ENCODE peak calls at places on chromosomes 11 and 22, in ten cellular contexts. S, V, M, L, B, Z, W, G, F and E are unnamed samples.

GRCh38 chr22:38871360-38872171 is 450 bp downstream of the CBX6 start:
- DNase-seq in S (no peak), V (peak), M (no peak), L (no peak), B (no peak), Z (no peak), W (peak), G (no peak), F (no peak), E (peak)

GRCh38 chr11:76553554-76554476 is 109.0 kb downstream of the EMSY start:
- DNase-seq in S (no peak), V (no peak), M (no peak), L (no peak), B (no peak), Z (peak), W (no peak), G (no peak), F (no peak), E (no peak)

GRCh38 chr11:296206-296975 is 2.9 kb downstream of the IFITM5 start:
- DNase-seq in S (no peak), V (peak), M (no peak), L (no peak), B (no peak), Z (no peak), W (no peak), G (no peak), F (no peak), E (peak)

GRCh38 chr22:20186183-20186870 is 35.5 kb upstream of the CCDC188 start:
- DNase-seq in S (no peak), V (no peak), M (no peak), L (no peak), B (no peak), Z (no peak), W (no peak), G (no peak), F (no peak), E (no peak)

GRCh38 chr22:38239101-38239761 is 33.6 kb downstream of the TMEM184B start:
- DNase-seq in S (no peak), V (no peak), M (peak), L (no peak), B (peak), Z (peak), W (no peak), G (no peak), F (no peak), E (no peak)

GRCh38 chr11:84906995-84907394 is 720.1 kb downstream of the DLG2 start:
- DNase-seq in S (no peak), V (no peak), M (no peak), L (no peak), B (peak), Z (peak), W (no peak), G (no peak), F (no peak), E (no peak)

GRCh38 chr11:128421577-128421976 is 165.8 kb downstream of the ETS1 start:
- DNase-seq in S (no peak), V (no peak), M (no peak), L (no peak), B (peak), Z (peak), W (no peak), G (no peak), F (no peak), E (no peak)

GRCh38 chr11:1263036-1263435 is 40.2 kb downstream of the MUC5B start:
- DNase-seq in S (peak), V (no peak), M (no peak), L (no peak), B (no peak), Z (no peak), W (no peak), G (no peak), F (no peak), E (no peak)

GRCh38 chr11:133541331-133542095 is 9.2 kb upstream of the OPCML start:
- DNase-seq in S (no peak), V (no peak), M (no peak), L (no peak), B (no peak), Z (no peak), W (no peak), G (no peak), F (no peak), E (no peak)

GRCh38 chr11:126968915-126969314 is 31.7 kb downstream of the KIRREL3 start:
- DNase-seq in S (no peak), V (no peak), M (no peak), L (no peak), B (no peak), Z (no peak), W (no peak), G (no peak), F (no peak), E (no peak)

GRCh38 chr11:30365793-30366517 is 43.1 kb downstream of the ARL14EP start:
- DNase-seq in S (no peak), V (no peak), M (no peak), L (no peak), B (no peak), Z (no peak), W (no peak), G (no peak), F (no peak), E (no peak)

GRCh38 chr11:94185387-94186084 is 56.9 kb downstream of the PANX1 start:
- DNase-seq in S (no peak), V (no peak), M (no peak), L (no peak), B (peak), Z (no peak), W (no peak), G (no peak), F (no peak), E (no peak)

GRCh38 chr11:19559746-19560145 is 152.9 kb upstream of the NAV2 start:
- DNase-seq in S (no peak), V (no peak), M (no peak), L (no peak), B (no peak), Z (no peak), W (no peak), G (no peak), F (no peak), E (no peak)

GRCh38 chr11:59802639-59803176 is 7.9 kb downstream of the MRPL16 start:
- DNase-seq in S (no peak), V (no peak), M (peak), L (peak), B (peak), Z (peak), W (peak), G (peak), F (peak), E (no peak)

GRCh38 chr11:130166457-130166784 is 6.8 kb downstream of the ST14 start:
- DNase-seq in S (no peak), V (no peak), M (peak), L (no peak), B (peak), Z (peak), W (no peak), G (peak), F (no peak), E (no peak)

GRCh38 chr22:43317252-43317651 is 25.9 kb downstream of the SCUBE1 start:
- DNase-seq in S (no peak), V (no peak), M (no peak), L (no peak), B (no peak), Z (no peak), W (no peak), G (no peak), F (no peak), E (no peak)

GRCh38 chr11:79308429-79308828 is 132.4 kb downstream of the TENM4 start:
- DNase-seq in S (no peak), V (no peak), M (no peak), L (no peak), B (no peak), Z (no peak), W (no peak), G (no peak), F (no peak), E (no peak)

GRCh38 chr22:23897320-23897719 is 3.1 kb downstream of the MIF start:
- DNase-seq in S (no peak), V (no peak), M (no peak), L (no peak), B (no peak), Z (no peak), W (no peak), G (no peak), F (no peak), E (peak)

GRCh38 chr11:102111011-102111786 is 952 bp downstream of the YAP1 start:
- DNase-seq in S (peak), V (peak), M (peak), L (no peak), B (peak), Z (peak), W (no peak), G (peak), F (no peak), E (peak)